ENCODE peak calls at places on chromosome 20, in ten cellular contexts. One of them, this sample, is unnamed.

GRCh38 chr20:21713470-21713869 is 8.0 kb downstream of the PAX1 start:
- DNase-seq in sigmoid colon: no peak
- DNase-seq in fibroblast of the aortic adventitia: no peak
- DNase-seq in HepG2: no peak
- DNase-seq in esophagus squamous epithelium: no peak
- DNase-seq in neural progenitor cell: no peak
- DNase-seq in GM23338: peak
- DNase-seq in GM13976: no peak
- DNase-seq in ascending aorta: no peak
- DNase-seq in heart right ventricle: no peak
- DNase-seq in this sample: no peak

GRCh38 chr20:61434361-61434781 is 182.3 kb downstream of the CDH4 start:
- DNase-seq in sigmoid colon: no peak
- DNase-seq in fibroblast of the aortic adventitia: no peak
- DNase-seq in HepG2: no peak
- DNase-seq in esophagus squamous epithelium: no peak
- DNase-seq in neural progenitor cell: peak
- DNase-seq in GM23338: no peak
- DNase-seq in GM13976: no peak
- DNase-seq in ascending aorta: no peak
- DNase-seq in heart right ventricle: no peak
- DNase-seq in this sample: no peak

GRCh38 chr20:45934046-45934586 is 367 bp upstream of the PCIF1 start:
- DNase-seq in sigmoid colon: peak
- DNase-seq in fibroblast of the aortic adventitia: peak
- DNase-seq in HepG2: no peak
- DNase-seq in esophagus squamous epithelium: no peak
- DNase-seq in neural progenitor cell: peak
- DNase-seq in GM23338: peak
- DNase-seq in GM13976: peak
- DNase-seq in ascending aorta: no peak
- DNase-seq in heart right ventricle: peak
- DNase-seq in this sample: no peak

GRCh38 chr20:50727792-50728485 is 3.4 kb upstream of the PARD6B start:
- DNase-seq in sigmoid colon: no peak
- DNase-seq in fibroblast of the aortic adventitia: no peak
- DNase-seq in HepG2: peak
- DNase-seq in esophagus squamous epithelium: no peak
- DNase-seq in neural progenitor cell: no peak
- DNase-seq in GM23338: no peak
- DNase-seq in GM13976: no peak
- DNase-seq in ascending aorta: no peak
- DNase-seq in heart right ventricle: no peak
- DNase-seq in this sample: no peak

GRCh38 chr20:32672982-32673727 is 586 bp downstream of the C20orf203 start:
- DNase-seq in sigmoid colon: no peak
- DNase-seq in fibroblast of the aortic adventitia: no peak
- DNase-seq in HepG2: no peak
- DNase-seq in esophagus squamous epithelium: no peak
- DNase-seq in neural progenitor cell: no peak
- DNase-seq in GM23338: peak
- DNase-seq in GM13976: peak
- DNase-seq in ascending aorta: no peak
- DNase-seq in heart right ventricle: no peak
- DNase-seq in this sample: no peak

GRCh38 chr20:50169329-50169823 is 15.9 kb upstream of the PEDS1 start:
- DNase-seq in sigmoid colon: peak
- DNase-seq in fibroblast of the aortic adventitia: peak
- DNase-seq in HepG2: peak
- DNase-seq in esophagus squamous epithelium: no peak
- DNase-seq in neural progenitor cell: peak
- DNase-seq in GM23338: peak
- DNase-seq in GM13976: peak
- DNase-seq in ascending aorta: no peak
- DNase-seq in heart right ventricle: peak
- DNase-seq in this sample: peak

GRCh38 chr20:58458342-58459057 is 56.7 kb downstream of the APCDD1L start:
- DNase-seq in sigmoid colon: no peak
- DNase-seq in fibroblast of the aortic adventitia: no peak
- DNase-seq in HepG2: no peak
- DNase-seq in esophagus squamous epithelium: no peak
- DNase-seq in neural progenitor cell: peak
- DNase-seq in GM23338: no peak
- DNase-seq in GM13976: peak
- DNase-seq in ascending aorta: no peak
- DNase-seq in heart right ventricle: no peak
- DNase-seq in this sample: no peak

GRCh38 chr20:50304883-50305635 is 114.4 kb downstream of the CEBPB start:
- DNase-seq in sigmoid colon: peak
- DNase-seq in fibroblast of the aortic adventitia: peak
- DNase-seq in HepG2: peak
- DNase-seq in esophagus squamous epithelium: no peak
- DNase-seq in neural progenitor cell: no peak
- DNase-seq in GM23338: no peak
- DNase-seq in GM13976: no peak
- DNase-seq in ascending aorta: no peak
- DNase-seq in heart right ventricle: peak
- DNase-seq in this sample: no peak

GRCh38 chr20:52945862-52946522 is 26.2 kb upstream of the TSHZ2 start:
- DNase-seq in sigmoid colon: no peak
- DNase-seq in fibroblast of the aortic adventitia: no peak
- DNase-seq in HepG2: no peak
- DNase-seq in esophagus squamous epithelium: no peak
- DNase-seq in neural progenitor cell: no peak
- DNase-seq in GM23338: no peak
- DNase-seq in GM13976: no peak
- DNase-seq in ascending aorta: no peak
- DNase-seq in heart right ventricle: no peak
- DNase-seq in this sample: no peak

GRCh38 chr20:14745830-14746229 is 408.4 kb upstream of the FLRT3 start:
- DNase-seq in sigmoid colon: no peak
- DNase-seq in fibroblast of the aortic adventitia: no peak
- DNase-seq in HepG2: no peak
- DNase-seq in esophagus squamous epithelium: no peak
- DNase-seq in neural progenitor cell: no peak
- DNase-seq in GM23338: no peak
- DNase-seq in GM13976: no peak
- DNase-seq in ascending aorta: no peak
- DNase-seq in heart right ventricle: no peak
- DNase-seq in this sample: no peak

GRCh38 chr20:54431545-54431944 is 43.8 kb upstream of the DOK5 start:
- DNase-seq in sigmoid colon: no peak
- DNase-seq in fibroblast of the aortic adventitia: peak
- DNase-seq in HepG2: no peak
- DNase-seq in esophagus squamous epithelium: no peak
- DNase-seq in neural progenitor cell: no peak
- DNase-seq in GM23338: no peak
- DNase-seq in GM13976: no peak
- DNase-seq in ascending aorta: no peak
- DNase-seq in heart right ventricle: no peak
- DNase-seq in this sample: no peak

GRCh38 chr20:5041433-5041832 is 40.1 kb upstream of the SLC23A2 start:
- DNase-seq in sigmoid colon: no peak
- DNase-seq in fibroblast of the aortic adventitia: peak
- DNase-seq in HepG2: no peak
- DNase-seq in esophagus squamous epithelium: no peak
- DNase-seq in neural progenitor cell: peak
- DNase-seq in GM23338: peak
- DNase-seq in GM13976: no peak
- DNase-seq in ascending aorta: no peak
- DNase-seq in heart right ventricle: no peak
- DNase-seq in this sample: no peak

GRCh38 chr20:45355685-45356084 is 7.3 kb upstream of the SYS1 start:
- DNase-seq in sigmoid colon: no peak
- DNase-seq in fibroblast of the aortic adventitia: no peak
- DNase-seq in HepG2: no peak
- DNase-seq in esophagus squamous epithelium: no peak
- DNase-seq in neural progenitor cell: no peak
- DNase-seq in GM23338: no peak
- DNase-seq in GM13976: no peak
- DNase-seq in ascending aorta: no peak
- DNase-seq in heart right ventricle: no peak
- DNase-seq in this sample: no peak

GRCh38 chr20:24677626-24678328 is 208.3 kb downstream of the SYNDIG1 start:
- DNase-seq in sigmoid colon: peak
- DNase-seq in fibroblast of the aortic adventitia: no peak
- DNase-seq in HepG2: no peak
- DNase-seq in esophagus squamous epithelium: no peak
- DNase-seq in neural progenitor cell: no peak
- DNase-seq in GM23338: peak
- DNase-seq in GM13976: no peak
- DNase-seq in ascending aorta: no peak
- DNase-seq in heart right ventricle: no peak
- DNase-seq in this sample: no peak

GRCh38 chr20:34543457-34544056 is 15.0 kb upstream of the MAP1LC3A start:
- DNase-seq in sigmoid colon: no peak
- DNase-seq in fibroblast of the aortic adventitia: no peak
- DNase-seq in HepG2: no peak
- DNase-seq in esophagus squamous epithelium: no peak
- DNase-seq in neural progenitor cell: no peak
- DNase-seq in GM23338: no peak
- DNase-seq in GM13976: no peak
- DNase-seq in ascending aorta: no peak
- DNase-seq in heart right ventricle: no peak
- DNase-seq in this sample: no peak

GRCh38 chr20:2402271-2402980 is 21.7 kb downstream of the TGM6 start:
- DNase-seq in sigmoid colon: peak
- DNase-seq in fibroblast of the aortic adventitia: peak
- DNase-seq in HepG2: peak
- DNase-seq in esophagus squamous epithelium: no peak
- DNase-seq in neural progenitor cell: peak
- DNase-seq in GM23338: peak
- DNase-seq in GM13976: no peak
- DNase-seq in ascending aorta: no peak
- DNase-seq in heart right ventricle: no peak
- DNase-seq in this sample: no peak
- TF ChIP-seq CTCF in sigmoid colon: no peak
- TF ChIP-seq CTCF in fibroblast of the aortic adventitia: peak
- TF ChIP-seq CTCF in HepG2: peak
- TF ChIP-seq CTCF in esophagus squamous epithelium: no peak
- TF ChIP-seq CTCF in neural progenitor cell: peak
- TF ChIP-seq CTCF in GM23338: peak
- TF ChIP-seq CTCF in GM13976: no peak
- TF ChIP-seq CTCF in ascending aorta: no peak
- TF ChIP-seq CTCF in heart right ventricle: no peak
- TF ChIP-seq CTCF in this sample: peak

GRCh38 chr20:957544-957943 is 41.4 kb upstream of the ANGPT4 start:
- DNase-seq in sigmoid colon: no peak
- DNase-seq in fibroblast of the aortic adventitia: no peak
- DNase-seq in HepG2: no peak
- DNase-seq in esophagus squamous epithelium: no peak
- DNase-seq in neural progenitor cell: peak
- DNase-seq in GM23338: peak
- DNase-seq in GM13976: no peak
- DNase-seq in ascending aorta: no peak
- DNase-seq in heart right ventricle: no peak
- DNase-seq in this sample: no peak

GRCh38 chr20:955656-956055 is 39.5 kb upstream of the ANGPT4 start:
- DNase-seq in sigmoid colon: no peak
- DNase-seq in fibroblast of the aortic adventitia: no peak
- DNase-seq in HepG2: no peak
- DNase-seq in esophagus squamous epithelium: no peak
- DNase-seq in neural progenitor cell: no peak
- DNase-seq in GM23338: no peak
- DNase-seq in GM13976: no peak
- DNase-seq in ascending aorta: no peak
- DNase-seq in heart right ventricle: no peak
- DNase-seq in this sample: no peak

GRCh38 chr20:956330-956951 is 40.3 kb upstream of the ANGPT4 start:
- DNase-seq in sigmoid colon: peak
- DNase-seq in fibroblast of the aortic adventitia: peak
- DNase-seq in HepG2: peak
- DNase-seq in esophagus squamous epithelium: peak
- DNase-seq in neural progenitor cell: peak
- DNase-seq in GM23338: peak
- DNase-seq in GM13976: peak
- DNase-seq in ascending aorta: no peak
- DNase-seq in heart right ventricle: peak
- DNase-seq in this sample: peak

GRCh38 chr20:953742-954141 is 37.6 kb upstream of the ANGPT4 start:
- DNase-seq in sigmoid colon: peak
- DNase-seq in fibroblast of the aortic adventitia: no peak
- DNase-seq in HepG2: no peak
- DNase-seq in esophagus squamous epithelium: no peak
- DNase-seq in neural progenitor cell: peak
- DNase-seq in GM23338: peak
- DNase-seq in GM13976: no peak
- DNase-seq in ascending aorta: no peak
- DNase-seq in heart right ventricle: no peak
- DNase-seq in this sample: no peak

DNA sequence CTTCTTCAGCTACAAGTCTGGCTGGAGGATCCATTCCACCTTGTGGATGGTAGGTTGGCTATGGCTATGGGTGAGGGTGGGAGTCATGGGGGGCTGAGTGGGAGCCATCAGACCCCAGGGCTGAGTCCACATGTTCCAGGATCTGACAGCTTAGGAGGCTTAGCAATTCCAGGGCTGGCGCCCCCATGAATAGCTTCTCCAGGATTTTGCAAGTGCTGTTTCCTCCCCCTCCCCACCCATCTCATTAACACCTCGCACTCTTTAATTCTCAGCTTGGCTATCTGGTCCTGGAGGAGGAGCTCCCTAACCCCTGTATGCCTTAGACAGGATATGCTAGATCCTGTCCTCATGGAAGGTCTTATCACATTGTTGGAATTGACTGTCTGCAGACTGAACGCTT is 39.0 kb upstream of the ANGPT4 start:
- DNase-seq in sigmoid colon: peak
- DNase-seq in fibroblast of the aortic adventitia: no peak
- DNase-seq in HepG2: no peak
- DNase-seq in esophagus squamous epithelium: no peak
- DNase-seq in neural progenitor cell: no peak
- DNase-seq in GM23338: no peak
- DNase-seq in GM13976: no peak
- DNase-seq in ascending aorta: no peak
- DNase-seq in heart right ventricle: no peak
- DNase-seq in this sample: no peak
- TF ChIP-seq CTCF in sigmoid colon: no peak
- TF ChIP-seq CTCF in fibroblast of the aortic adventitia: no peak
- TF ChIP-seq CTCF in HepG2: no peak
- TF ChIP-seq CTCF in esophagus squamous epithelium: no peak
- TF ChIP-seq CTCF in neural progenitor cell: no peak
- TF ChIP-seq CTCF in GM23338: no peak
- TF ChIP-seq CTCF in GM13976: no peak
- TF ChIP-seq CTCF in ascending aorta: no peak
- TF ChIP-seq CTCF in heart right ventricle: no peak
- TF ChIP-seq CTCF in this sample: no peak

GRCh38 chr20:36504295-36504694 is 37.0 kb upstream of the MYL9 start:
- DNase-seq in sigmoid colon: no peak
- DNase-seq in fibroblast of the aortic adventitia: no peak
- DNase-seq in HepG2: no peak
- DNase-seq in esophagus squamous epithelium: no peak
- DNase-seq in neural progenitor cell: no peak
- DNase-seq in GM23338: no peak
- DNase-seq in GM13976: no peak
- DNase-seq in ascending aorta: no peak
- DNase-seq in heart right ventricle: no peak
- DNase-seq in this sample: no peak
- TF ChIP-seq CTCF in sigmoid colon: no peak
- TF ChIP-seq CTCF in fibroblast of the aortic adventitia: peak
- TF ChIP-seq CTCF in HepG2: no peak
- TF ChIP-seq CTCF in esophagus squamous epithelium: no peak
- TF ChIP-seq CTCF in neural progenitor cell: no peak
- TF ChIP-seq CTCF in GM23338: no peak
- TF ChIP-seq CTCF in GM13976: no peak
- TF ChIP-seq CTCF in ascending aorta: no peak
- TF ChIP-seq CTCF in heart right ventricle: no peak
- TF ChIP-seq CTCF in this sample: no peak

GRCh38 chr20:48679011-48679410 is 148.8 kb downstream of the PREX1 start:
- DNase-seq in sigmoid colon: no peak
- DNase-seq in fibroblast of the aortic adventitia: no peak
- DNase-seq in HepG2: no peak
- DNase-seq in esophagus squamous epithelium: no peak
- DNase-seq in neural progenitor cell: no peak
- DNase-seq in GM23338: no peak
- DNase-seq in GM13976: no peak
- DNase-seq in ascending aorta: no peak
- DNase-seq in heart right ventricle: no peak
- DNase-seq in this sample: no peak
- TF ChIP-seq CTCF in sigmoid colon: no peak
- TF ChIP-seq CTCF in fibroblast of the aortic adventitia: no peak
- TF ChIP-seq CTCF in HepG2: no peak
- TF ChIP-seq CTCF in esophagus squamous epithelium: no peak
- TF ChIP-seq CTCF in neural progenitor cell: no peak
- TF ChIP-seq CTCF in GM23338: no peak
- TF ChIP-seq CTCF in GM13976: no peak
- TF ChIP-seq CTCF in ascending aorta: no peak
- TF ChIP-seq CTCF in heart right ventricle: no peak
- TF ChIP-seq CTCF in this sample: no peak

This sample was measured in CD14-positive monocyte.